ENCODE peak calls at places on chromosome 14, in four cellular contexts. Z is GM12865, P is Peyer's patch, I is astrocyte of the cerebellum. W is an unnamed sample.

GRCh38 chr14:24196071-24197061 is 1.1 kb upstream of the TM9SF1 start:
- DNase-seq in P (no peak), Z (peak), I (no peak), W (no peak)

GRCh38 chr14:96246535-96246839 is 9.5 kb upstream of the BDKRB1 start:
- DNase-seq in P (no peak), Z (no peak), I (no peak), W (peak)

GRCh38 chr14:67418368-67419174 is 6.6 kb upstream of the PLEK2 start:
- DNase-seq in Z (no peak), I (no peak), P (no peak), W (no peak)

GRCh38 chr14:100620437-100621100 is 33.4 kb upstream of the BEGAIN start:
- DNase-seq in I (no peak), Z (no peak), P (no peak), W (no peak)

GRCh38 chr14:37081220-37081619 is 91.2 kb downstream of the SLC25A21 start:
- DNase-seq in I (no peak), P (no peak), Z (no peak), W (no peak)

GRCh38 chr14:53539489-53540126 is 386.5 kb upstream of the DDHD1 start:
- DNase-seq in I (peak), Z (peak), P (peak), W (no peak)

GRCh38 chr14:72721042-72721540 is 172.8 kb downstream of the DPF3 start:
- DNase-seq in Z (no peak), P (no peak), I (no peak), W (no peak)

GRCh38 chr14:55749201-55749812 is 169.3 kb downstream of the KTN1 start:
- DNase-seq in I (no peak), P (no peak), Z (no peak), W (no peak)

GRCh38 chr14:79496701-79497100 is 714.6 kb downstream of the DIO2 start:
- DNase-seq in P (no peak), Z (no peak), I (no peak), W (no peak)

GRCh38 chr14:100777366-100778077 is 48.4 kb upstream of the MEG3 start:
- DNase-seq in Z (no peak), I (no peak), P (no peak), W (no peak)

GRCh38 chr14:74975059-74975810 is 19.8 kb upstream of the PGF start:
- DNase-seq in I (no peak), P (peak), Z (no peak), W (no peak)

GRCh38 chr14:91396959-91397815 is 20.4 kb downstream of the CCDC88C start:
- DNase-seq in P (peak), Z (peak), I (no peak), W (no peak)

GRCh38 chr14:90293766-90294471 is 37.6 kb downstream of the PSMC1 start:
- DNase-seq in I (no peak), Z (no peak), P (no peak), W (no peak)

GRCh38 chr14:32469388-32470160 is 140.5 kb downstream of the AKAP6 start:
- DNase-seq in P (no peak), Z (peak), I (peak), W (no peak)

GRCh38 chr14:71932229-71932951 is at the start of gene RGS6:
- DNase-seq in P (no peak), I (no peak), Z (peak), W (no peak)

GRCh38 chr14:55733609-55734008 is 153.6 kb downstream of the KTN1 start:
- DNase-seq in I (no peak), Z (no peak), P (no peak), W (no peak)

GRCh38 chr14:38211258-38211735 is 3.6 kb downstream of the SSTR1 start:
- DNase-seq in I (no peak), P (no peak), Z (no peak), W (no peak)

GRCh38 chr14:73209943-73210342 is 27.4 kb upstream of the PAPLN start:
- DNase-seq in Z (no peak), P (no peak), I (peak), W (no peak)

GRCh38 chr14:71362920-71363584 is 455.8 kb downstream of the PCNX1 start:
- DNase-seq in I (no peak), P (no peak), Z (peak), W (no peak)

GRCh38 chr14:50955373-50956043 is 11.2 kb upstream of the PYGL start:
- DNase-seq in Z (peak), I (peak), P (no peak), W (peak)

GRCh38 chr14:61332658-61333029 is 11.3 kb downstream of the PRKCH start:
- DNase-seq in P (no peak), I (no peak), Z (no peak), W (no peak)

GRCh38 chr14:66101662-66102061 is 384.5 kb upstream of the CCDC196 start:
- DNase-seq in P (no peak), I (no peak), Z (no peak), W (no peak)

GRCh38 chr14:78164226-78164853 is 5.8 kb upstream of the NRXN3 start:
- DNase-seq in P (no peak), I (no peak), Z (peak), W (no peak)

GRCh38 chr14:59897757-59898383 is 22.1 kb upstream of the LRRC9 start:
- DNase-seq in P (no peak), Z (peak), I (peak), W (no peak)

GRCh38 chr14:68016243-68016914 is 196.8 kb downstream of the RAD51B start:
- DNase-seq in I (peak), P (no peak), Z (no peak), W (peak)

GRCh38 chr14:73785336-73785833 is 66.2 kb upstream of the PTGR2 start:
- DNase-seq in I (peak), P (peak), Z (peak), W (peak)

GRCh38 chr14:92392726-92393125 is 69.8 kb downstream of the SLC24A4 start:
- DNase-seq in Z (no peak), P (no peak), I (no peak), W (no peak)

GRCh38 chr14:51651388-51652167 is at the start of gene FRMD6:
- DNase-seq in Z (peak), I (peak), P (peak), W (no peak)

GRCh38 chr14:74474376-74474775 is 18.7 kb downstream of the NPC2 start:
- DNase-seq in Z (no peak), P (no peak), I (no peak), W (no peak)

GRCh38 chr14:74712499-74713394 is at the start of the genes AREL1 and FCF1:
- DNase-seq in I (peak), P (peak), Z (peak), W (peak)

GRCh38 chr14:51283402-51283825 is 43.4 kb downstream of the TMX1 start:
- DNase-seq in I (peak), P (no peak), Z (peak), W (peak)

GRCh38 chr14:50875359-50876090 is 3.7 kb downstream of the ABHD12B start:
- DNase-seq in Z (peak), P (peak), I (peak), W (no peak)

GRCh38 chr14:51328089-51328941 is 88.3 kb downstream of the TMX1 start:
- DNase-seq in Z (peak), P (no peak), I (peak), W (no peak)

GRCh38 chr14:63938198-63939005 is 85.6 kb downstream of the SYNE2 start:
- DNase-seq in I (no peak), P (no peak), Z (peak), W (no peak)

GRCh38 chr14:102071283-102071998 is 15.4 kb downstream of the HSP90AA1 start:
- DNase-seq in I (no peak), P (no peak), Z (no peak), W (no peak)

GRCh38 chr14:35628989-35629388 is 95.0 kb downstream of the INSM2 start:
- DNase-seq in Z (no peak), I (no peak), P (no peak), W (no peak)
- H3K4me3 ChIP-seq in Z (no peak), I (no peak), P (no peak), W (no peak)

DNA sequence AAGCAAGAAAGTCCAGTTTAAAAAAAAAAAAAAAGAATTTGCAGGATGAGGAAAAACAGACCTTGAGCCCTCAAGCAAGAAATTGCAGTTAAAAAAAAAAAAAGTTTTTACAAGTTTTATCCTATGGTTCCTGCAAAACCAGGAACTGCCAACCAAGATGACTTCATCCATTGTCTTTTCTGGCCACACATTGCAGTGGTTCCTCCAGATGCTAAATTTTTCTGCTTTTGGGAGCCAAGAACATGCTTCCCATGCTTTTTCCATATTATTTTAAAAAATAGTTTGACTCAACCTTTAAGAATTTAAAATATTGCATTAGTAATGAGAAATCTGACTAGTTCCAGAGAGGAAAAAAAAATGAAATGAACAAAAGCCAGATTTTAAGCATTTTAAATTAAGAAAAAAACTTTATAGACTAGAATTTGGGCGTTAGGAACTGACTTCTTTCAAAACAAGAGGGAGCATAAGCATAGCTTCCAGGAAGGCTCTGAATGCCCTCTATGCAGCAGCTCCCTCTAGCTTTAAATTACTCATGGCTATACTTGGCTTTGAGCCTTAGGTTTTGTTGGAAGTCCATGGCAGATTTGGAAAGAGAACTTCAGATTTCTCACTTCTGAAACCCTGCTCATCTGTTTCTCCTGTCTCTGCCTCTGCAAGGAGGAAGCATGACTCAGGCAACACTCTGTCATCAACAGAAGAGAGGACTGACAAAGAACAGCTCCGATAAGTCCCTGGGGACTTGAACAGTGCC is 124.5 kb downstream of the GPR65 start:
- DNase-seq in P (no peak), Z (peak), I (peak), W (peak)
- TF ChIP-seq CTCF in P (no peak), Z (no peak), I (peak), W (no peak)

GRCh38 chr14:22981090-22982012 is 1.0 kb downstream of the AJUBA start:
- DNase-seq in P (no peak), Z (no peak), I (no peak), W (no peak)
- H3K4me3 ChIP-seq in P (peak), Z (peak), I (peak), W (peak)

GRCh38 chr14:34064349-34064748 is 113.5 kb upstream of the EGLN3 start:
- DNase-seq in I (peak), Z (no peak), P (no peak), W (no peak)
- TF ChIP-seq CTCF in I (peak), Z (no peak), P (no peak), W (no peak)

DNA sequence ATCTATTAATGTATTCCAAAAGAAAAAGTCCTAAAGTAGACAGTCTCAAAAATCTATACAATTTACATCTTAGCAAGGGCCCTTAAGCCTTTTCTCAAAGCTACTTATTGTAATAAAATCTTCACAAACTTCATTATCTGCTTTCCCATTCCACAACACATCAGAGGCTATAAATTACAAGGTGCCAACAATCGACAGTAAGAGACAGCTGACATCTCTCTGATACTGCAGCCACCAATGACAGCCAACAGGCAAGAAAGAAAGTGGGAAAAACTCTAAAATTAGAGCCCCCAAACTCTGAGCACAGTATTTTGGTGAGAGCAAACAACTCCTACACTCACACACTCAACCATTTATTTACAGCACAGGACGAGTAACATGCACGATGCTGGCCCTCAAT is 2.2 kb downstream of the ANGEL1 start:
- DNase-seq in P (no peak), Z (no peak), I (no peak), W (no peak)
- H3K4me3 ChIP-seq in P (peak), Z (no peak), I (no peak), W (no peak)

GRCh38 chr14:35107866-35108265 is 13.9 kb downstream of the PPP2R3C start:
- DNase-seq in I (no peak), P (no peak), Z (no peak), W (no peak)
- TF ChIP-seq CTCF in I (no peak), P (no peak), Z (no peak), W (no peak)

GRCh38 chr14:20667957-20668356 is 16.4 kb upstream of the RNASE4 start:
- DNase-seq in I (no peak), P (peak), Z (peak), W (no peak)

GRCh38 chr14:20661197-20661596 is 19.7 kb upstream of the OR6S1 start:
- DNase-seq in Z (no peak), P (no peak), I (no peak), W (no peak)

GRCh38 chr14:20659813-20660395 is 18.4 kb upstream of the OR6S1 start:
- DNase-seq in Z (no peak), P (no peak), I (no peak), W (no peak)

GRCh38 chr14:20658246-20658645 is 16.8 kb upstream of the OR6S1 start:
- DNase-seq in Z (no peak), I (no peak), P (no peak), W (no peak)

GRCh38 chr14:20662968-20663731 is 21.2 kb upstream of the RNASE4 start:
- DNase-seq in I (no peak), Z (peak), P (peak), W (no peak)
- H3K4me3 ChIP-seq in I (peak), Z (peak), P (peak), W (peak)

GRCh38 chr14:94679941-94680340 is 67.8 kb downstream of the SERPINA3 start:
- DNase-seq in I (no peak), Z (no peak), P (no peak), W (no peak)

GRCh38 chr14:94681300-94682060 is 69.3 kb downstream of the SERPINA3 start:
- DNase-seq in I (no peak), Z (peak), P (no peak), W (no peak)

GRCh38 chr14:94682061-94682516 is 69.9 kb downstream of the SERPINA3 start:
- DNase-seq in Z (no peak), I (no peak), P (no peak), W (no peak)

GRCh38 chr14:94679106-94679819 is 67.1 kb downstream of the SERPINA3 start:
- DNase-seq in Z (no peak), I (no peak), P (no peak), W (no peak)

GRCh38 chr14:94680498-94681288 is 68.5 kb downstream of the SERPINA3 start:
- DNase-seq in P (no peak), I (no peak), Z (no peak), W (no peak)
- TF ChIP-seq CTCF in P (no peak), I (no peak), Z (no peak), W (no peak)

DNA sequence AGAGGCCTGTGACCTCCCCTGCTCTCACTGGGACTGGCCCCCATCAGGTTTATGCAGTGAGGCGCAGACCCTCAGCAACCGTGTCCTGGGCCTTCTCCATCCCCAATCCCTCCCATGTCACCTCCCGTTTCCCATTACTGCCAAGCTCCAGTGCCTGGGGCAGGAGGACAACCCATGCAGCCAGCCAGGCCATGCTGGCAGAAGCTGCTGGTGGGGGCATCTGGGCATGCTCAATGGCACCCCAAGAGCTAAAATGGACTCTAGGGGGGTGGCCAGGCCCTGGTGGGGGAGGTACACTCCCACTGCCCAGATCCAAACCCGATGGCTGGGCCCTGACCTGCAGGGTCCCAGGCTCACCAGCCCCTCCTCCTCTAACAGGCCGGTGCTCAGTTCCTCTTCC is 20.5 kb upstream of the GPR132 start:
- DNase-seq in P (peak), Z (no peak), I (no peak), W (no peak)
- H3K4me3 ChIP-seq in P (no peak), Z (no peak), I (no peak), W (no peak)

W was measured in AG04449.